ENCODE peak calls at places on chromosomes 7 and 10, in eight cellular contexts. F, R, H, X, Q, K, V and I are unnamed samples.

GRCh38 chr10:35356725-35357092 is 20.4 kb downstream of the CCNY start:
- DNase-seq in H (no peak), F (no peak), V (no peak), R (no peak), K (no peak), Q (no peak), X (no peak), I (no peak)

GRCh38 chr10:42866115-42866995 is 83.8 kb downstream of the BMS1 start:
- DNase-seq in R (peak; percentile 22), K (peak; percentile 15), H (peak; percentile 1), V (peak; percentile 50), Q (peak; percentile 80), F (peak; percentile 36), X (peak; percentile 5), I (no peak)

GRCh38 chr10:120423350-120424197 is 33.5 kb upstream of the PLPP4 start:
- DNase-seq in X (peak; percentile 50), R (peak; percentile 58), F (peak; percentile 28), V (peak; percentile 47), H (peak; percentile 83), K (no peak), Q (no peak), I (peak; percentile 3)

GRCh38 chr7:81659697-81660395 is 110.0 kb downstream of the HGF start:
- DNase-seq in K (no peak), R (no peak), V (no peak), F (no peak), Q (no peak), X (no peak), H (no peak), I (no peak)

GRCh38 chr7:155543011-155543881 is 3.1 kb downstream of the CNPY1 start:
- DNase-seq in K (no peak), X (no peak), V (no peak), R (no peak), F (no peak), Q (no peak), H (no peak), I (no peak)

GRCh38 chr7:83751217-83751616 is 102.3 kb upstream of the SEMA3E start:
- DNase-seq in V (no peak), K (peak; percentile 51), H (peak; percentile 46), Q (no peak), X (no peak), F (no peak), R (no peak), I (no peak)

GRCh38 chr7:16926283-16926682 is 44.5 kb upstream of the AGR3 start:
- DNase-seq in Q (peak; percentile 25), R (peak; percentile 72), F (no peak), K (no peak), X (no peak), H (no peak), V (peak; percentile 7), I (no peak)

GRCh38 chr7:120857558-120858298 is at the start of gene TSPAN12:
- DNase-seq in K (no peak), H (no peak), X (peak; percentile 75), F (peak; percentile 16), R (peak; percentile 90), V (peak; percentile 67), Q (peak; percentile 86), I (peak; percentile 60)

GRCh38 chr10:82242778-82243177 is 367.8 kb downstream of the NRG3 start:
- DNase-seq in K (no peak), X (peak; percentile 34), R (no peak), Q (no peak), H (no peak), F (no peak), V (no peak), I (no peak)

GRCh38 chr10:127210936-127211335 is 14.5 kb upstream of the INSYN2A start:
- DNase-seq in K (no peak), H (no peak), Q (no peak), R (no peak), V (no peak), X (no peak), F (no peak), I (no peak)

GRCh38 chr10:61961278-61961677 is 59.8 kb downstream of the ARID5B start:
- DNase-seq in R (no peak), H (no peak), F (peak; percentile 11), X (no peak), K (no peak), Q (no peak), V (no peak), I (no peak)

GRCh38 chr7:57404343-57404966 is 45.5 kb upstream of the ZNF716 start:
- DNase-seq in R (no peak), X (no peak), H (no peak), Q (peak; percentile 82), F (no peak), V (no peak), K (no peak), I (no peak)

GRCh38 chr7:81416648-81417047 is 353.2 kb downstream of the HGF start:
- DNase-seq in F (no peak), R (no peak), X (no peak), Q (no peak), K (no peak), V (no peak), H (no peak), I (no peak)

GRCh38 chr10:132506711-132507466 is 30.7 kb upstream of the INPP5A start:
- DNase-seq in R (no peak), Q (no peak), F (no peak), K (no peak), H (no peak), V (no peak), X (no peak), I (no peak)

GRCh38 chr10:91908358-91909177 is 718 bp downstream of the FGFBP3 start:
- DNase-seq in H (no peak), X (peak; percentile 83), K (no peak), R (peak; percentile 84), Q (peak; percentile 72), V (peak; percentile 85), F (peak; percentile 67), I (peak; percentile 74)

GRCh38 chr10:70887804-70888800 is at the start of gene PCBD1:
- DNase-seq in K (peak; percentile 18), V (peak; percentile 55), R (peak; percentile 86), H (peak; percentile 31), F (peak; percentile 54), X (peak; percentile 67), Q (peak; percentile 80), I (peak; percentile 59)

GRCh38 chr7:64618785-64619456 is 47.0 kb upstream of the ZNF107 start:
- DNase-seq in Q (no peak), R (peak; percentile 67), X (peak; percentile 5), F (peak; percentile 21), K (peak; percentile 5), H (peak; percentile 9), V (peak; percentile 70), I (peak; percentile 31)

GRCh38 chr7:157676001-157676400 is 339.2 kb downstream of the DNAJB6 start:
- DNase-seq in H (no peak), Q (no peak), V (no peak), F (no peak), K (no peak), R (no peak), X (no peak), I (no peak)

GRCh38 chr10:63256047-63256773 is 123.1 kb downstream of the NRBF2 start:
- DNase-seq in F (no peak), X (no peak), V (no peak), Q (no peak), K (peak; percentile 20), R (no peak), H (no peak), I (no peak)

GRCh38 chr7:13031481-13031880 is 344.0 kb downstream of the ARL4A start:
- DNase-seq in X (no peak), V (no peak), F (no peak), R (no peak), Q (no peak), K (no peak), H (no peak), I (no peak)

GRCh38 chr7:5827755-5828154 is 46.3 kb upstream of the RNF216 start:
- DNase-seq in H (no peak), X (peak; percentile 23), R (peak; percentile 31), V (peak; percentile 38), Q (no peak), F (peak; percentile 19), K (no peak), I (no peak)

GRCh38 chr10:73991846-73992245 is 6.1 kb upstream of the VCL start:
- DNase-seq in H (no peak), K (no peak), R (no peak), V (peak; percentile 77), Q (peak; percentile 31), X (no peak), F (peak; percentile 77), I (no peak)

GRCh38 chr7:25727446-25727845 is 424.6 kb upstream of the NFE2L3 start:
- DNase-seq in K (no peak), R (no peak), Q (no peak), H (no peak), F (no peak), X (no peak), V (no peak), I (no peak)

GRCh38 chr7:3787717-3788311 is 486.8 kb downstream of the SDK1 start:
- DNase-seq in Q (no peak), X (no peak), K (no peak), F (no peak), V (no peak), H (no peak), R (no peak), I (no peak)

GRCh38 chr10:104308439-104308903 is 29.8 kb downstream of the ITPRIP start:
- DNase-seq in X (no peak), H (no peak), F (no peak), V (no peak), R (no peak), K (no peak), Q (no peak), I (no peak)

GRCh38 chr10:24299587-24300258 is 90.8 kb downstream of the KIAA1217 start:
- DNase-seq in R (no peak), Q (no peak), F (no peak), V (no peak), X (no peak), H (peak; percentile 70), K (no peak), I (no peak)

GRCh38 chr7:56105508-56105907 is 768 bp downstream of the CHCHD2 start:
- DNase-seq in H (peak; percentile 65), F (peak; percentile 10), Q (no peak), X (peak; percentile 71), K (peak; percentile 40), V (peak; percentile 68), R (peak; percentile 74), I (no peak)

GRCh38 chr7:50826371-50827172 is 43.9 kb upstream of the GRB10 start:
- DNase-seq in H (peak; percentile 72), V (no peak), K (peak; percentile 62), Q (no peak), F (no peak), X (no peak), R (peak; percentile 78), I (no peak)

GRCh38 chr10:113907166-113907565 is 52.7 kb downstream of the NHLRC2 start:
- DNase-seq in Q (no peak), X (no peak), R (no peak), K (peak; percentile 68), H (peak; percentile 52), V (no peak), F (no peak), I (no peak)

GRCh38 chr7:93949468-93949867 is 27.9 kb downstream of the GNG11 start:
- DNase-seq in X (no peak), R (no peak), F (no peak), Q (no peak), V (no peak), H (peak; percentile 62), K (peak; percentile 58), I (no peak)

GRCh38 chr10:54667136-54667535 is 133.9 kb downstream of the PCDH15 start:
- DNase-seq in Q (no peak), K (no peak), R (no peak), V (no peak), F (no peak), X (no peak), H (no peak), I (no peak)

GRCh38 chr10:110225756-110226554 is 18.6 kb downstream of the MXI1 start:
- DNase-seq in V (peak; percentile 94), H (peak; percentile 75), R (peak; percentile 96), X (peak; percentile 91), K (peak; percentile 79), F (peak; percentile 82), Q (peak; percentile 90), I (peak; percentile 81)

GRCh38 chr7:38102486-38102885 is 75.6 kb upstream of the STARD3NL start:
- DNase-seq in R (no peak), X (no peak), Q (no peak), F (no peak), V (no peak), H (peak; percentile 32), K (no peak), I (no peak)

GRCh38 chr7:4681922-4682620 is at the start of gene FOXK1:
- DNase-seq in Q (peak; percentile 83), X (peak; percentile 24), V (peak; percentile 83), K (no peak), H (no peak), R (peak; percentile 90), F (peak; percentile 80), I (peak; percentile 54)